ENCODE peak calls at places on chromosomes 13 and 19, in eight cellular contexts. P is memory B cell, L is T-helper 2 cell, Y is ecto neural progenitor cell, W is heart right ventricle, Z is nephron progenitor cell, K is NCI-H2029, G is HS-5. F is an unnamed sample.

GRCh38 chr13:101354895-101355294 is 61.4 kb downstream of the NALCN start:
- DNase-seq in P (no peak), L (no peak), Y (no peak), W (no peak), Z (no peak), K (no peak), G (no peak), F (no peak)

GRCh38 chr13:35347679-35348205 is 128.7 kb downstream of the MAB21L1 start:
- DNase-seq in P (no peak), L (no peak), Y (no peak), W (no peak), Z (no peak), K (no peak), G (no peak), F (no peak)

GRCh38 chr19:488505-489417 is 7.5 kb upstream of the MADCAM1 start:
- DNase-seq in P (peak; percentile 91), L (peak; percentile 87), Y (peak; percentile 97), W (peak; percentile 98), Z (peak; percentile 99), K (peak; percentile 89), G (peak; percentile 38), F (peak; percentile 56)

GRCh38 chr19:42294471-42295137 is 7.3 kb upstream of the PRR19 start:
- DNase-seq in P (no peak), L (no peak), Y (no peak), W (no peak), Z (no peak), K (no peak), G (no peak), F (no peak)

GRCh38 chr13:111913790-111914189 is 153.2 kb upstream of the SOX1 start:
- DNase-seq in P (no peak), L (no peak), Y (peak; percentile 43), W (no peak), Z (no peak), K (no peak), G (no peak), F (no peak)

GRCh38 chr19:30932854-30933253 is 416.4 kb downstream of the TSHZ3 start:
- DNase-seq in P (no peak), L (no peak), Y (no peak), W (no peak), Z (no peak), K (no peak), G (no peak), F (no peak)

GRCh38 chr13:66077286-66077685 is 1152.8 kb downstream of the PCDH9 start:
- DNase-seq in P (no peak), L (no peak), Y (no peak), W (no peak), Z (no peak), K (no peak), G (no peak), F (no peak)

GRCh38 chr19:12828494-12828893 is 5.9 kb downstream of the RTBDN start:
- DNase-seq in P (no peak), L (no peak), Y (peak; percentile 72), W (no peak), Z (peak; percentile 69), K (peak; percentile 82), G (no peak), F (no peak)

GRCh38 chr19:10286803-10287737 is at the start of gene ICAM4:
- DNase-seq in P (peak; percentile 47), L (no peak), Y (peak; percentile 63), W (peak; percentile 90), Z (peak; percentile 40), K (no peak), G (no peak), F (no peak)

GRCh38 chr13:40077396-40078027 is 422.1 kb downstream of the COG6 start:
- DNase-seq in P (no peak), L (no peak), Y (no peak), W (no peak), Z (no peak), K (no peak), G (no peak), F (no peak)

GRCh38 chr13:51905787-51906186 is 44.0 kb downstream of the CCDC70 start:
- DNase-seq in P (no peak), L (no peak), Y (no peak), W (no peak), Z (no peak), K (no peak), G (no peak), F (no peak)

GRCh38 chr13:97369269-97369893 is 64.6 kb upstream of the RAP2A start:
- DNase-seq in P (no peak), L (no peak), Y (no peak), W (no peak), Z (no peak), K (no peak), G (no peak), F (no peak)